ENCODE peak calls at places on chromosomes 1 and 21, in four cellular contexts. I is OCI-LY7, U is brain microvascular endothelial cell, C is GM12865. Z is an unnamed sample.

GRCh38 chr1:50929376-50929958 is 30.6 kb downstream of the FAF1 start:
- DNase-seq in I (peak), U (no peak), C (peak), Z (no peak)

GRCh38 chr1:151406176-151406575 is 6.8 kb downstream of the PSMB4 start:
- DNase-seq in I (no peak), U (no peak), C (no peak), Z (no peak)

GRCh38 chr1:242185728-242186127 is 186.8 kb upstream of the MAP1LC3C start:
- DNase-seq in I (no peak), U (no peak), C (peak), Z (no peak)

GRCh38 chr1:234638832-234639799 is 29.1 kb upstream of the IRF2BP2 start:
- DNase-seq in I (no peak), U (no peak), C (no peak), Z (no peak)

GRCh38 chr1:209810783-209811182 is 4.8 kb upstream of the IRF6 start:
- DNase-seq in I (no peak), U (no peak), C (no peak), Z (no peak)

GRCh38 chr1:103945774-103946173 is 196.1 kb downstream of the AMY1C start:
- DNase-seq in I (no peak), U (no peak), C (no peak), Z (no peak)

GRCh38 chr1:160578694-160579191 is 553 bp downstream of the CD84 start:
- DNase-seq in I (no peak), U (no peak), C (no peak), Z (no peak)

GRCh38 chr1:16109571-16109970 is 36.1 kb upstream of the FAM131C start:
- DNase-seq in I (no peak), U (no peak), C (no peak), Z (no peak)

GRCh38 chr21:27171704-27172103 is 204.8 kb upstream of the ADAMTS5 start:
- DNase-seq in I (no peak), U (no peak), C (no peak), Z (no peak)

GRCh38 chr1:198079432-198079951 is 77.3 kb upstream of the NEK7 start:
- DNase-seq in I (no peak), U (no peak), C (no peak), Z (no peak)

GRCh38 chr1:14262582-14262981 is 335.9 kb upstream of the KAZN start:
- DNase-seq in I (no peak), U (no peak), C (no peak), Z (no peak)

GRCh38 chr1:243421784-243422183 is 165.9 kb downstream of the SDCCAG8 start:
- DNase-seq in I (no peak), U (peak), C (peak), Z (peak)

GRCh38 chr1:221765527-221765926 is 23.6 kb upstream of the DUSP10 start:
- DNase-seq in I (no peak), U (no peak), C (no peak), Z (no peak)

GRCh38 chr21:44510508-44511218 is 29.3 kb downstream of the KRTAP10-1 start:
- DNase-seq in I (peak), U (peak), C (peak), Z (peak)

GRCh38 chr1:192801451-192801850 is 7.4 kb upstream of the RGS2 start:
- DNase-seq in I (no peak), U (no peak), C (no peak), Z (no peak)

GRCh38 chr1:219330669-219331068 is 157.0 kb downstream of the LYPLAL1 start:
- DNase-seq in I (no peak), U (no peak), C (no peak), Z (no peak)

GRCh38 chr1:231311696-231312095 is 26.0 kb downstream of the EXOC8 start:
- DNase-seq in I (no peak), U (no peak), C (no peak), Z (no peak)

GRCh38 chr1:64923294-64923718 is 43.0 kb downstream of the JAK1 start:
- DNase-seq in I (no peak), U (no peak), C (no peak), Z (peak)

GRCh38 chr21:41952568-41953248 is 1.1 kb downstream of the C2CD2 start:
- DNase-seq in I (no peak), U (no peak), C (no peak), Z (no peak)

GRCh38 chr1:187854457-187854856 is 1025.7 kb downstream of the PLA2G4A start:
- DNase-seq in I (no peak), U (no peak), C (peak), Z (no peak)

GRCh38 chr1:59233444-59233843 is 63.5 kb upstream of the FGGY start:
- DNase-seq in I (no peak), U (no peak), C (no peak), Z (no peak)

GRCh38 chr1:48678684-48679083 is 98.0 kb downstream of the BEND5 start:
- DNase-seq in I (no peak), U (no peak), C (no peak), Z (no peak)

GRCh38 chr1:93770640-93771039 is 89.0 kb upstream of the BCAR3 start:
- DNase-seq in I (peak), U (no peak), C (no peak), Z (no peak)

GRCh38 chr1:3674100-3675094 is 22.1 kb downstream of the TP73 start:
- DNase-seq in I (no peak), U (no peak), C (peak), Z (no peak)

GRCh38 chr1:225834417-225835329 is 24.7 kb downstream of the EPHX1 start:
- DNase-seq in I (no peak), U (no peak), C (no peak), Z (no peak)

GRCh38 chr21:32824950-32825349 is 53.4 kb upstream of the PAXBP1 start:
- DNase-seq in I (no peak), U (no peak), C (no peak), Z (no peak)

GRCh38 chr1:8062861-8063260 is 36.8 kb upstream of the ERRFI1 start:
- DNase-seq in I (no peak), U (no peak), C (no peak), Z (no peak)

GRCh38 chr1:244053831-244054230 is 2.7 kb downstream of the ZBTB18 start:
- DNase-seq in I (no peak), U (no peak), C (no peak), Z (no peak)

GRCh38 chr1:6510493-6510892 is 19.0 kb upstream of the PLEKHG5 start:
- DNase-seq in I (no peak), U (no peak), C (no peak), Z (no peak)

GRCh38 chr21:44082648-44083436 is 24.4 kb upstream of the PWP2 start:
- DNase-seq in I (no peak), U (no peak), C (no peak), Z (peak)

GRCh38 chr1:155181371-155182051 is 7.9 kb downstream of the TRIM46 start:
- DNase-seq in I (no peak), U (no peak), C (no peak), Z (no peak)

GRCh38 chr1:54273092-54273836 is 73.3 kb downstream of the MRPL37 start:
- DNase-seq in I (peak), U (peak), C (peak), Z (no peak)

GRCh38 chr1:218531936-218532335 is 186.8 kb downstream of the TGFB2 start:
- DNase-seq in I (no peak), U (no peak), C (no peak), Z (no peak)

GRCh38 chr1:39688706-39689105 is 2.5 kb downstream of the HPCAL4 start:
- DNase-seq in I (no peak), U (no peak), C (no peak), Z (no peak)

GRCh38 chr1:205237526-205238484 is 10.1 kb downstream of the TMCC2 start:
- DNase-seq in I (no peak), U (no peak), C (peak), Z (no peak)

GRCh38 chr1:229224308-229224707 is 46.6 kb upstream of the RAB4A start:
- DNase-seq in I (no peak), U (no peak), C (no peak), Z (no peak)

GRCh38 chr1:221720545-221720944 is 21.3 kb downstream of the DUSP10 start:
- DNase-seq in I (no peak), U (no peak), C (no peak), Z (no peak)

GRCh38 chr21:45847870-45848269 is 133.7 kb upstream of the COL6A1 start:
- DNase-seq in I (no peak), U (no peak), C (no peak), Z (no peak)
- TF ChIP-seq CTCF in I (no peak), U (peak), C (no peak), Z (no peak)

GRCh38 chr1:10788592-10789006 is 7.8 kb downstream of the CASZ1 start:
- DNase-seq in I (no peak), U (no peak), C (no peak), Z (no peak)
- TF ChIP-seq CTCF in I (no peak), U (peak), C (no peak), Z (no peak)

DNA sequence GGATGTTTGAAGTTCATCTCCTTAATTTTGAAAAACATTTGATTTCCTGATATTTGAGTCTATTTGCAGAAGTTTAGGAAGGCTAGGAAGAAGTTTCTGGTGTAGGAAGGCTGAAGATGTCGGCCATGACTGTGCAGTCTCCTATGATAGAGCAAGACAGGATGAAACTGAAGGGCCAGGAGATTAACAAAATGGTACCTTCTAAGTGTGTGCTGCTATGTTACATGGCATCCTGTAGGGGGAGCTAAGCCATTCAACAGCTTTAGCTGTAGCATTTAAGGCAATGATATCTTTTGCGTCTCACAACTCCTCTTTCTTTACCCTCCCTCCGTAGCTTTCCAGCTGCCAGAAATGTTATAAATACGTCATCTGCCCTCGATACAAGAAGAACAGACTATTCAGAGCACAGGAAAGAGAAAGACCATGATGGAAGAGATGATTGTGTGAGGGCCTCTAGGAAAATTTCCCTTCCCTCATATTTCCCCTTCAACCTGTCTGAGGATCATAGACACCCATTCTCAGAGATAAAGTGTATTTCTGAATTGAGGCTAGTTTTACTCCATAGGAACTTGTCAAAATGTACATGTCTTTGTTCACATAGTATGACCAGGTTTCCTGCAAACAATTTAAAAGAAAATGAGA is 61.1 kb downstream of the XCL1 start:
- DNase-seq in I (peak), U (no peak), C (peak), Z (no peak)
- TF ChIP-seq CTCF in I (peak), U (peak), C (peak), Z (peak)

DNA sequence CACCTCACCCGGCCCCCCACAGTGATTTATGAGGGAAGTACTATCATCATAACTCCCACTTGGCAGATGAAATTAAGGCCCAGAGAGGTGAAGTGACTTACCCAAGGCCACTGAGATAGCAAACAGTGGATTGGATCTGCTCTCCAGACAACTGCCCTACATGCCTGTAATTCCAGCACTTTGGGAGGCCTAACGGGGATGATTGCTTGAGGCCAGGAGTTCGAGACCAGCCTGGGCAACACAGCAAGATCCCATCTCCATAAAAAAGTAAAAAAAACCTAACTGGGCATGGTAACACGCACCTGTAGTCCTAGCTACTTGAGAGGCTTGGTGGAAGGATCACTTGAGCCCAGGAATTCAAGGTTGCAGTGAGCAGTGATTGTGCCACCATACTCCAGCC is 14.2 kb upstream of the RNF19B start:
- DNase-seq in I (no peak), U (no peak), C (no peak), Z (no peak)
- TF ChIP-seq CTCF in I (no peak), U (no peak), C (no peak), Z (no peak)

GRCh38 chr1:162218975-162219374 is 149.5 kb downstream of the NOS1AP start:
- DNase-seq in I (no peak), U (no peak), C (no peak), Z (no peak)

GRCh38 chr1:162222019-162222418 is 152.5 kb downstream of the NOS1AP start:
- DNase-seq in I (no peak), U (no peak), C (no peak), Z (no peak)

GRCh38 chr1:162219461-162219860 is 150.0 kb downstream of the NOS1AP start:
- DNase-seq in I (no peak), U (no peak), C (no peak), Z (no peak)

GRCh38 chr1:162218546-162218945 is 149.1 kb downstream of the NOS1AP start:
- DNase-seq in I (no peak), U (no peak), C (no peak), Z (no peak)

GRCh38 chr1:162220009-162220539 is 150.6 kb downstream of the NOS1AP start:
- DNase-seq in I (no peak), U (no peak), C (no peak), Z (no peak)
- TF ChIP-seq CTCF in I (no peak), U (no peak), C (no peak), Z (no peak)

GRCh38 chr1:23274134-23274505 is 56.8 kb upstream of the HTR1D start:
- DNase-seq in I (no peak), U (no peak), C (no peak), Z (no peak)
- TF ChIP-seq CTCF in I (no peak), U (no peak), C (no peak), Z (no peak)

Z was measured in natural killer cell.